ENCODE peak calls at places on chromosomes 5 and 9, in six cellular contexts. One of them, this sample, is unnamed.

GRCh38 chr9:113313276-113313675 is 10.1 kb upstream of the RNF183 start:
- DNase-seq in fibroblast of lung: no peak
- DNase-seq in mesenchymal stem cell: no peak
- DNase-seq in CD4-positive, alpha-beta memory T cell: no peak
- DNase-seq in mucosa of descending colon: no peak
- DNase-seq in stomach: no peak
- DNase-seq in this sample: no peak

GRCh38 chr9:130991227-130992058 is 17.5 kb upstream of the LAMC3 start:
- DNase-seq in CD4-positive, alpha-beta memory T cell: no peak
- DNase-seq in stomach: no peak
- DNase-seq in fibroblast of lung: no peak
- DNase-seq in mesenchymal stem cell: no peak
- DNase-seq in mucosa of descending colon: no peak
- DNase-seq in this sample: no peak

GRCh38 chr5:92641031-92641962 is 939.7 kb downstream of the NR2F1-AS1 start:
- DNase-seq in stomach: no peak
- DNase-seq in mesenchymal stem cell: peak; percentile 79
- DNase-seq in CD4-positive, alpha-beta memory T cell: no peak
- DNase-seq in fibroblast of lung: peak; percentile 74
- DNase-seq in mucosa of descending colon: peak; percentile 25
- DNase-seq in this sample: peak; percentile 22

GRCh38 chr5:16725575-16725974 is 108.8 kb upstream of the RETREG1 start:
- DNase-seq in CD4-positive, alpha-beta memory T cell: no peak
- DNase-seq in stomach: no peak
- DNase-seq in fibroblast of lung: no peak
- DNase-seq in mucosa of descending colon: no peak
- DNase-seq in mesenchymal stem cell: no peak
- DNase-seq in this sample: no peak

GRCh38 chr5:82413302-82414042 is 135.3 kb upstream of the RPS23 start:
- DNase-seq in mesenchymal stem cell: peak; percentile 75
- DNase-seq in mucosa of descending colon: no peak
- DNase-seq in stomach: no peak
- DNase-seq in fibroblast of lung: peak; percentile 97
- DNase-seq in CD4-positive, alpha-beta memory T cell: no peak
- DNase-seq in this sample: no peak

GRCh38 chr9:68653141-68653595 is 51.9 kb upstream of the PIP5K1B start:
- DNase-seq in mucosa of descending colon: no peak
- DNase-seq in CD4-positive, alpha-beta memory T cell: no peak
- DNase-seq in fibroblast of lung: no peak
- DNase-seq in mesenchymal stem cell: no peak
- DNase-seq in stomach: no peak
- DNase-seq in this sample: no peak

GRCh38 chr5:59616413-59616812 is 277.1 kb downstream of the PDE4D start:
- DNase-seq in mucosa of descending colon: no peak
- DNase-seq in fibroblast of lung: no peak
- DNase-seq in stomach: no peak
- DNase-seq in mesenchymal stem cell: no peak
- DNase-seq in CD4-positive, alpha-beta memory T cell: no peak
- DNase-seq in this sample: no peak

GRCh38 chr9:35814106-35814840 is 569 bp downstream of the HINT2 start:
- DNase-seq in mesenchymal stem cell: peak; percentile 75
- DNase-seq in stomach: peak; percentile 74
- DNase-seq in fibroblast of lung: peak; percentile 64
- DNase-seq in CD4-positive, alpha-beta memory T cell: no peak
- DNase-seq in mucosa of descending colon: peak; percentile 67
- DNase-seq in this sample: peak; percentile 81

GRCh38 chr5:157345067-157345466 is 79.1 kb downstream of the CYFIP2 start:
- DNase-seq in mesenchymal stem cell: no peak
- DNase-seq in fibroblast of lung: no peak
- DNase-seq in mucosa of descending colon: no peak
- DNase-seq in stomach: no peak
- DNase-seq in CD4-positive, alpha-beta memory T cell: no peak
- DNase-seq in this sample: no peak

GRCh38 chr5:1011226-1011631 is 2.6 kb downstream of the NKD2 start:
- DNase-seq in CD4-positive, alpha-beta memory T cell: peak; percentile 44
- DNase-seq in mesenchymal stem cell: no peak
- DNase-seq in mucosa of descending colon: peak; percentile 51
- DNase-seq in stomach: peak; percentile 62
- DNase-seq in fibroblast of lung: no peak
- DNase-seq in this sample: peak; percentile 70

GRCh38 chr5:32455311-32455710 is 10.8 kb upstream of the ZFR start:
- DNase-seq in stomach: no peak
- DNase-seq in fibroblast of lung: no peak
- DNase-seq in mucosa of descending colon: no peak
- DNase-seq in CD4-positive, alpha-beta memory T cell: no peak
- DNase-seq in mesenchymal stem cell: no peak
- DNase-seq in this sample: no peak

GRCh38 chr9:38008168-38009034 is 60.6 kb downstream of the SHB start:
- DNase-seq in stomach: peak; percentile 35
- DNase-seq in mucosa of descending colon: no peak
- DNase-seq in CD4-positive, alpha-beta memory T cell: no peak
- DNase-seq in mesenchymal stem cell: peak; percentile 93
- DNase-seq in fibroblast of lung: peak; percentile 74
- DNase-seq in this sample: peak; percentile 63

GRCh38 chr9:100865111-100865510 is 163.4 kb upstream of the PLPPR1 start:
- DNase-seq in fibroblast of lung: no peak
- DNase-seq in CD4-positive, alpha-beta memory T cell: no peak
- DNase-seq in mesenchymal stem cell: no peak
- DNase-seq in mucosa of descending colon: no peak
- DNase-seq in stomach: no peak
- DNase-seq in this sample: no peak

GRCh38 chr5:108420755-108421154 is 38.9 kb upstream of the FBXL17 start:
- DNase-seq in CD4-positive, alpha-beta memory T cell: no peak
- DNase-seq in mesenchymal stem cell: no peak
- DNase-seq in stomach: no peak
- DNase-seq in fibroblast of lung: no peak
- DNase-seq in mucosa of descending colon: no peak
- DNase-seq in this sample: no peak

GRCh38 chr5:12003680-12004079 is 99.4 kb upstream of the CTNND2 start:
- DNase-seq in stomach: no peak
- DNase-seq in mucosa of descending colon: no peak
- DNase-seq in CD4-positive, alpha-beta memory T cell: no peak
- DNase-seq in mesenchymal stem cell: no peak
- DNase-seq in fibroblast of lung: no peak
- DNase-seq in this sample: no peak

GRCh38 chr5:142386151-142387021 is 61.6 kb upstream of the SPRY4 start:
- DNase-seq in fibroblast of lung: no peak
- DNase-seq in CD4-positive, alpha-beta memory T cell: no peak
- DNase-seq in stomach: no peak
- DNase-seq in mesenchymal stem cell: peak; percentile 47
- DNase-seq in mucosa of descending colon: no peak
- DNase-seq in this sample: no peak

GRCh38 chr9:127078336-127078735 is 44.1 kb downstream of the ANGPTL2 start:
- DNase-seq in mucosa of descending colon: no peak
- DNase-seq in fibroblast of lung: no peak
- DNase-seq in mesenchymal stem cell: no peak
- DNase-seq in stomach: no peak
- DNase-seq in CD4-positive, alpha-beta memory T cell: no peak
- DNase-seq in this sample: no peak

GRCh38 chr5:40679998-40680681 is 425 bp downstream of the PTGER4 start:
- DNase-seq in CD4-positive, alpha-beta memory T cell: no peak
- DNase-seq in mucosa of descending colon: peak; percentile 52
- DNase-seq in stomach: no peak
- DNase-seq in mesenchymal stem cell: peak; percentile 20
- DNase-seq in fibroblast of lung: no peak
- DNase-seq in this sample: peak; percentile 60

GRCh38 chr5:136656811-136657210 is 291.5 kb upstream of the TRPC7 start:
- DNase-seq in fibroblast of lung: no peak
- DNase-seq in mucosa of descending colon: no peak
- DNase-seq in mesenchymal stem cell: peak; percentile 32
- DNase-seq in stomach: no peak
- DNase-seq in CD4-positive, alpha-beta memory T cell: no peak
- DNase-seq in this sample: no peak

GRCh38 chr5:3778000-3778570 is 182.5 kb downstream of the IRX1 start:
- DNase-seq in fibroblast of lung: no peak
- DNase-seq in mucosa of descending colon: no peak
- DNase-seq in CD4-positive, alpha-beta memory T cell: no peak
- DNase-seq in stomach: no peak
- DNase-seq in mesenchymal stem cell: no peak
- DNase-seq in this sample: no peak

DNA sequence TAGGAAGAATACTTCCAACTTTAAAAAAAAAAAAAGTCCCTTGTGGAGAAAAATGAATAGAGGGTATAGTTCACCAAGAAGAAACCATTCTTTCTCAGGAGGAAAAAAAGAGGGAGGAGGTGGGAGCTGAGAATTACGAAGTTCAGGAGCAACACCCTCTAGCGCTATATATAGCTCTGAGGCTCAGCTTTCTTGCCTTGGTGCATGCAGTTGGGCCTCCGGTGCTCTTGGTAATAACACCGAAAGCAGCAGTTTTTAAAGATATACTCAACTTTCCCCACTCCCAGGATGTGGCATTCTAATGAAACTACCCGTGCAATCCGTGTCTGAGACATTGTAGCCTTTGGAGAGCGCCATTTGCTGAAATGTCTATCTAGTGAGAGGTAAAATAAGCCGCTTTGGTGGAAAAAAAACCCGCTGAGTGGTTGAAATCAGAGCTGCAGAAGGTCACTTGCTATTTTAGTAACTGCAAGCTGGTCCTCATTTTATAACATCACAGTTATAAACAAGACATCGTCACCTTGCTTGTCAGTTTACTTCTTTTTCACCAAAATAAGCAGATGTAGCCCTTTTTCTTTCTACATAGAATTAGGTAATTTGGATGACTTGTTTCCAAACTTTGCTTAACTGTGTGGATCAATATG is 156.4 kb downstream of the RORB start:
- DNase-seq in mucosa of descending colon: no peak
- DNase-seq in mesenchymal stem cell: no peak
- DNase-seq in fibroblast of lung: peak; percentile 26
- DNase-seq in CD4-positive, alpha-beta memory T cell: no peak
- DNase-seq in stomach: no peak
- DNase-seq in this sample: no peak
- H3K4me3 ChIP-seq in mucosa of descending colon: no peak overlapping the region
- H3K4me3 ChIP-seq in mesenchymal stem cell: no peak overlapping the region
- H3K4me3 ChIP-seq in fibroblast of lung: no peak overlapping the region
- H3K4me3 ChIP-seq in CD4-positive, alpha-beta memory T cell: no peak overlapping the region
- H3K4me3 ChIP-seq in stomach: no peak overlapping the region
- H3K4me3 ChIP-seq in this sample: no peak overlapping the region

DNA sequence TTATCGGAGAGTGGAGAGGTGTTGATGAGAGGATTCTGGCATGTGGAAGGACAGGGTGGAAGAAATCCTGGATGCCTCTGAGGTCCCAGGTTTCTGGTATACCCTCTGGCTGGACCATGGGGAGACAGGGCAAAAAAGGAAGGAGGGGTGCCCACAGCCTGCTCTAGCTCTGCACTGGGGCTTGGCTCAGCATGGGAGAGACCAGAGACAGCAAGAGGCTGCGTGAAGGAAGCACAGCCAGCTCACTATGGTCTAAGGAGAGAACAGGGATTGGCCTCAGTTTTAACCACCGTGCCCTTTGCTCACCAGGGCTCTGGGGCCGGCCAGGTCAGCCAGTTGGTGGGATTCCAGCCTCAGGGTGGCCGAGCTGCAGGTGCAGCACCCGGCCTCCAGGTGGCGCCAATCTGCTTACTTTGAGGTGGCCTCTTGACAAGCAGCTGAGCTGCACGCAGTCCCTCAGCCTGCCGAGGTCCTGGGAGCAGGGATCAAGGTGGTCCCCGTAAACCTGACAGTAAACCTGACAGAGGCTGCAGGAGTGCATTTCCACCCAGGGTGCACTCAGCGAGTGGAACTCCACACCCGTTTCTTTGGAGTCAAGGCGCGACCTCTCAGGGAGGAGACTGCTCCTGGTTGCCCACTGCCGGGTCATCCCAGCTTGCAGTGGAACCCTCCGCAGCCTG is 25.0 kb upstream of the SPTLC1 start:
- DNase-seq in mucosa of descending colon: peak; percentile 77
- DNase-seq in stomach: peak; percentile 83
- DNase-seq in fibroblast of lung: peak; percentile 72
- DNase-seq in mesenchymal stem cell: peak; percentile 76
- DNase-seq in CD4-positive, alpha-beta memory T cell: peak; percentile 61
- DNase-seq in this sample: peak; percentile 86
- H3K4me3 ChIP-seq in mucosa of descending colon: no peak overlapping the region
- H3K4me3 ChIP-seq in stomach: peak overlapping the region; percentile 42
- H3K4me3 ChIP-seq in fibroblast of lung: no peak overlapping the region
- H3K4me3 ChIP-seq in mesenchymal stem cell: no peak overlapping the region
- H3K4me3 ChIP-seq in CD4-positive, alpha-beta memory T cell: no peak overlapping the region
- H3K4me3 ChIP-seq in this sample: peak overlapping the region; percentile 48

GRCh38 chr5:125053179-125053578 is 306.7 kb upstream of the ZNF608 start:
- DNase-seq in mucosa of descending colon: no peak
- DNase-seq in mesenchymal stem cell: no peak
- DNase-seq in fibroblast of lung: no peak
- DNase-seq in stomach: no peak
- DNase-seq in CD4-positive, alpha-beta memory T cell: no peak
- DNase-seq in this sample: no peak

GRCh38 chr5:125050926-125051325 is 304.5 kb upstream of the ZNF608 start:
- DNase-seq in mucosa of descending colon: no peak
- DNase-seq in stomach: no peak
- DNase-seq in CD4-positive, alpha-beta memory T cell: no peak
- DNase-seq in fibroblast of lung: no peak
- DNase-seq in mesenchymal stem cell: no peak
- DNase-seq in this sample: no peak

GRCh38 chr5:125054106-125054505 is 307.7 kb upstream of the ZNF608 start:
- DNase-seq in mesenchymal stem cell: no peak
- DNase-seq in CD4-positive, alpha-beta memory T cell: no peak
- DNase-seq in mucosa of descending colon: no peak
- DNase-seq in fibroblast of lung: no peak
- DNase-seq in stomach: no peak
- DNase-seq in this sample: no peak

GRCh38 chr5:125049721-125050357 is 303.4 kb upstream of the ZNF608 start:
- DNase-seq in mesenchymal stem cell: no peak
- DNase-seq in CD4-positive, alpha-beta memory T cell: no peak
- DNase-seq in stomach: no peak
- DNase-seq in fibroblast of lung: no peak
- DNase-seq in mucosa of descending colon: no peak
- DNase-seq in this sample: no peak

DNA sequence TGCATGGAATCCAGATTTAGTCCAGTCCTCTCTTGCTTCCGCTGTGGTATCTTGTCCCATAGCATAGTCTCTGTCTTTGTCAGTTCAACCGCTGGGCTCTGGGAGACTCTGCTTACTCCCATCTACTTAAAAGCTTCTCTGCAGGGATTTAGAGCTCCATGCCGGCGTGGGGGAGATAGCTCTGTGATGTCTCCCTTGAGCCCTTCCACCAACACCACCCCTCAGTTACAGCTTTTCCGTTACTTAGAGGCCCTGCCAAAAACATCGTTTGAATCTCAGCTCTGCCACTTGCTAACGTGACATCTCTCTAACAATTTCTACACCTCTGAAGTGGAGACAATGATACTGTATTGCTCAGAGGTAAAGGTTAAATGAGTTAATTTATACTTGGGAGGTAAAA is 306.2 kb upstream of the ZNF608 start:
- DNase-seq in CD4-positive, alpha-beta memory T cell: no peak
- DNase-seq in mesenchymal stem cell: no peak
- DNase-seq in fibroblast of lung: no peak
- DNase-seq in mucosa of descending colon: no peak
- DNase-seq in stomach: no peak
- DNase-seq in this sample: no peak
- H3K4me3 ChIP-seq in CD4-positive, alpha-beta memory T cell: no peak overlapping the region
- H3K4me3 ChIP-seq in mesenchymal stem cell: no peak overlapping the region
- H3K4me3 ChIP-seq in fibroblast of lung: no peak overlapping the region
- H3K4me3 ChIP-seq in mucosa of descending colon: no peak overlapping the region
- H3K4me3 ChIP-seq in stomach: no peak overlapping the region
- H3K4me3 ChIP-seq in this sample: no peak overlapping the region

GRCh38 chr5:162384225-162384624 is 316.7 kb downstream of the GABRG2 start:
- DNase-seq in stomach: no peak
- DNase-seq in mesenchymal stem cell: no peak
- DNase-seq in CD4-positive, alpha-beta memory T cell: no peak
- DNase-seq in fibroblast of lung: no peak
- DNase-seq in mucosa of descending colon: no peak
- DNase-seq in this sample: no peak
- H3K4me3 ChIP-seq in stomach: no peak overlapping the region
- H3K4me3 ChIP-seq in mesenchymal stem cell: no peak overlapping the region
- H3K4me3 ChIP-seq in CD4-positive, alpha-beta memory T cell: no peak overlapping the region
- H3K4me3 ChIP-seq in fibroblast of lung: no peak overlapping the region
- H3K4me3 ChIP-seq in mucosa of descending colon: no peak overlapping the region
- H3K4me3 ChIP-seq in this sample: no peak overlapping the region